ENCODE peak calls at places on chromosomes 12 and 14, in four cellular contexts. R is transverse colon, X is lower leg skin, C is ovary. I is an unnamed sample.

GRCh38 chr14:104977681-104978647 is at the start of gene AHNAK2:
- DNase-seq in R (peak), X (peak), C (peak), I (peak)

GRCh38 chr14:79325071-79325470 is 886.2 kb downstream of the DIO2 start:
- DNase-seq in R (no peak), X (no peak), C (no peak), I (no peak)

GRCh38 chr14:77377502-77377844 is 294 bp downstream of the SAMD15 start:
- DNase-seq in R (no peak), X (no peak), C (no peak), I (no peak)

GRCh38 chr12:56417739-56418138 is 31.5 kb downstream of the TIMELESS start:
- DNase-seq in R (no peak), X (no peak), C (no peak), I (no peak)

GRCh38 chr12:54195736-54196347 is 7.1 kb upstream of the SMUG1 start:
- DNase-seq in R (no peak), X (no peak), C (no peak), I (no peak)

GRCh38 chr12:25926536-25926935 is 31.9 kb upstream of the RASSF8 start:
- DNase-seq in R (no peak), X (no peak), C (no peak), I (no peak)

GRCh38 chr12:117818400-117818799 is 150.4 kb downstream of the KSR2 start:
- DNase-seq in R (no peak), X (no peak), C (no peak), I (no peak)

GRCh38 chr14:68683326-68683725 is 109.5 kb downstream of the ZFP36L1 start:
- DNase-seq in R (no peak), X (no peak), C (peak), I (no peak)

GRCh38 chr12:25904442-25904841 is 54.0 kb upstream of the RASSF8 start:
- DNase-seq in R (no peak), X (no peak), C (no peak), I (no peak)

GRCh38 chr12:92989715-92990484 is 60.8 kb upstream of the EEA1 start:
- DNase-seq in R (no peak), X (no peak), C (no peak), I (no peak)

GRCh38 chr12:68613209-68613904 is 2.7 kb downstream of the RAP1B start:
- DNase-seq in R (no peak), X (no peak), C (no peak), I (no peak)

GRCh38 chr14:53509845-53510244 is 356.7 kb upstream of the DDHD1 start:
- DNase-seq in R (peak), X (no peak), C (no peak), I (peak)

GRCh38 chr12:106633451-106633823 is 50.6 kb downstream of the RFX4 start:
- DNase-seq in R (no peak), X (no peak), C (no peak), I (no peak)

GRCh38 chr12:124592050-124592449 is 24.6 kb upstream of the NCOR2 start:
- DNase-seq in R (no peak), X (peak), C (no peak), I (peak)

DNA sequence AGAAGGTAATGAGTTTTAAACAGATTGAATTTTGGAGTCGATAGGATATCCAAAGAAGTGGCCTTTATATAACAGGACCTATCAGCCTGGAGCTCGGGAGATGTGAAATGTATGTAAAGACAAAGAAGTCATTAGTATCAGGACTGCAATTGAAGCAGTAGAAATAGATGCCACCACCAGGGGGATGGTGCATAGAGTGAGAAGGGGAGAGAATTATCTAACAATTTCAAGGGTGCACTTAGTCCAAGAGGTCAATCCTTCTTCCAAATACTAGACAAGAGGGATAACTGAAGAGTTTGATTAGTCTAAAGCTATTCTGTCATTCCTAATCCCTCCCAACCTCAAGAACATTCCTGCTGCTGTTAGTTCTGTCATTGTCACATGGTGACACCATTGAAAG is 127.8 kb downstream of the CFAP54 start:
- DNase-seq in R (no peak), X (no peak), C (no peak), I (no peak)
- TF ChIP-seq CTCF in R (no peak), X (no peak), C (no peak), I (no peak)

GRCh38 chr12:95205685-95206084 is 11.6 kb downstream of the FGD6 start:
- DNase-seq in R (no peak), X (no peak), C (peak), I (peak)

GRCh38 chr12:95205016-95205415 is 12.3 kb downstream of the FGD6 start:
- DNase-seq in R (no peak), X (no peak), C (no peak), I (no peak)

GRCh38 chr12:95203477-95203843 is 13.8 kb downstream of the FGD6 start:
- DNase-seq in R (no peak), X (no peak), C (no peak), I (no peak)

GRCh38 chr12:95202691-95203476 is 14.4 kb downstream of the FGD6 start:
- DNase-seq in R (no peak), X (no peak), C (no peak), I (no peak)

DNA sequence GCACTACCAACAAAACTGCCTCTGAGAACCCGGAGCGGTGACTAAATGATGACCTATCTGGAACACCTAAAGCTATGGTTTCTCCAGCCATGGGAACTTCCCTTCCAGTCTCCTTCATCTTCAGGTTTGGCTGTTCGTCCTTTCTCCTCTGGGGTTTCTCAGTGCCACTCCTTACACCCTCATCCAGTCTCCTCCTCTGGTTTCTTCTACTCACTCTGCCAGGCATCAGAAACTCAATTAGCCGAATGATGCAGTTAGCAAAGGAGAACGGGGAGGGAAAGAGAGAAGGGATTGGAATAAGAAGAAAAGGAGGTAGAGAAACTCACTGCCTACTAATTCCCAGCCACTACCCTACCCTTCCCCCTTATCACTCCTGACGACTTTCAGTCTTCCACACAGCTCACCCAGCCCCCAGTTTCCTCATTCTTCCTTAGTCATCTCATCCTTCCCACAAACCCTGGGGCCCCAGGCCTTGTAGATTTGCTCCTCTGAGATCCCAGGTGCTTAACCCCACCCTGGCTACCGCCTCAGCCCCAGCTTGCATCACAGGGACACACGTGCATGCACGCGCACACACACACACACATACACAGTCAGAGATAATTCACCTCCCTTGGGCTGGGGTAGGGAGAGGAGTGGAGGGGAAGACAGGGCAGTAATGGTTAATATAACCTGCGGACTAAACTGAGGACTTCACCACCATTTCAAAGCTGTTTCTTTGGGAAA is 13.0 kb downstream of the FGD6 start:
- DNase-seq in R (peak), X (peak), C (peak), I (peak)
- TF ChIP-seq CTCF in R (no peak), X (no peak), C (no peak), I (no peak)

GRCh38 chr12:27524839-27525238 is 833 bp downstream of the PPFIBP1 start:
- DNase-seq in R (peak), X (no peak), C (no peak), I (peak)
- TF ChIP-seq CTCF in R (no peak), X (no peak), C (no peak), I (no peak)

GRCh38 chr12:121918679-121919038 is 267 bp downstream of the CFAP251 start:
- DNase-seq in R (no peak), X (no peak), C (no peak), I (no peak)

GRCh38 chr12:121915841-121916321 is 2.5 kb upstream of the CFAP251 start:
- DNase-seq in R (no peak), X (no peak), C (no peak), I (no peak)

GRCh38 chr12:121916719-121917118 is 1.7 kb upstream of the CFAP251 start:
- DNase-seq in R (no peak), X (no peak), C (no peak), I (no peak)

GRCh38 chr12:121921106-121921505 is 2.7 kb downstream of the CFAP251 start:
- DNase-seq in R (no peak), X (no peak), C (no peak), I (no peak)

GRCh38 chr12:121917950-121918678 is at the start of gene CFAP251:
- DNase-seq in R (peak), X (peak), C (peak), I (peak)
- TF ChIP-seq CTCF in R (peak), X (no peak), C (no peak), I (peak)

GRCh38 chr12:46825526-46826414 is at the start of gene SLC38A4:
- DNase-seq in R (peak), X (no peak), C (no peak), I (no peak)
- TF ChIP-seq CTCF in R (no peak), X (no peak), C (no peak), I (peak)

DNA sequence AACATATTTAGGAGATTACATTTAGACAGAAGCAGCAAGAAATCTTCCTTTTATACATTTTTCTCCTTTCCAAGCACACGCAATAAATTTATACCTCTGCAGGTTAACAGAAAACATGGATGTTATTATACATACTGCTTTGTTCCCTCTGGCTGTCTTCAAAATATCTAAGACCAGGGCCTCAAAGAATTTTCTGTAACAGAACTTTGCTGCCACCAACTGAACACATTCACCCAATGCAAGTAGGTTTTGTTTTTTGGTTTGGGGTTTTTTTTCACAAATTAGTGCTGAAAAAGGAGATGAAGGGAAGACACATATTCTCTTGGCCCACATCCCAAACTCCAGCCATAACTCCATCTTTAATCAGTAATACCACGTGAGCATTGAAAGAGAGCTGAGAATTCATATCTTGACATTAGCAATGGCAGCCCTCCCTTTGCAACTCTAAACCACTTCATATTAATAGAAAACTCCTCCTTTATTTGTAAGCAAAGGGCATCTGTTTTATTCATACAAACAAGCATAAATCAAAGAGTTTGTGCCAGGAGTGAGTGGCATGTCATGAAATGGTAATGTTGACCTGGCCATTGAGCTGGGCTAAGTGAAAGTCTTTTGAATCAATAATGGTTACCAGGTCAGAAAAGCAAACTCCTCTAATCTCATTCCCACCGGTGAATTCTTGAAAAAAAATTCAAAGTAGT is 150.8 kb upstream of the FSCB start:
- DNase-seq in R (no peak), X (no peak), C (no peak), I (no peak)
- TF ChIP-seq CTCF in R (peak), X (no peak), C (no peak), I (peak)

GRCh38 chr12:27243006-27243405 is 1.1 kb upstream of the STK38L start:
- DNase-seq in R (no peak), X (no peak), C (no peak), I (no peak)

GRCh38 chr12:27244680-27245005 is 557 bp downstream of the STK38L start:
- DNase-seq in R (no peak), X (no peak), C (no peak), I (peak)

GRCh38 chr12:27245039-27245438 is 953 bp downstream of the STK38L start:
- DNase-seq in R (no peak), X (no peak), C (no peak), I (no peak)

GRCh38 chr12:27246141-27246540 is 2.1 kb downstream of the STK38L start:
- DNase-seq in R (no peak), X (no peak), C (no peak), I (no peak)

GRCh38 chr12:27243804-27244679 is at the start of gene STK38L:
- DNase-seq in R (peak), X (peak), C (peak), I (peak)
- TF ChIP-seq CTCF in R (no peak), X (no peak), C (no peak), I (no peak)

GRCh38 chr14:74906923-74907620 is 16.0 kb downstream of the RPS6KL1 start:
- DNase-seq in R (peak), X (no peak), C (no peak), I (no peak)
- TF ChIP-seq CTCF in R (no peak), X (no peak), C (no peak), I (no peak)

GRCh38 chr14:40252817-40253447 is 820.7 kb upstream of the FBXO33 start:
- DNase-seq in R (no peak), X (no peak), C (no peak), I (no peak)
- TF ChIP-seq CTCF in R (no peak), X (no peak), C (no peak), I (no peak)

DNA sequence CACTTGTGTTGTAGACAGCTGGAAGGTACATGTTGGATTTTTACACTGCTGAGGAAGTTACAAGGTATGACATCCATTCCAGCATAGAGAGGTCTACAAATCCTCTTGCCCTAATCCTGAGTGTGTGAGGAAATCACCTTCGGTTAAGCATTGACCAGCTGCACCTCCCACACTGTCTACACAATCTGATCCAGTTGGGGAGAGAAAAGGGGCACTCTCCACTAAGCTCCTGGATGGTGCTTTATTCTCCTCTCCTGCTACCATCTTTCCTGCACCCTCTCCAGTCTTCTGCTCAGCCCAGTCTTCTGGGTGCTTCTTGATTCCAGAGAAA is at the start of gene OR6J1:
- DNase-seq in R (no peak), X (no peak), C (no peak), I (no peak)
- TF ChIP-seq CTCF in R (no peak), X (no peak), C (no peak), I (no peak)